ENCODE peak calls at places on chromosomes 2 and 18, in seven cellular contexts. Y is neural progenitor cell, R is GM23338, C is PC-3, Q is hepatocyte, H is HCT116, B is MM.1S. N is an unnamed sample.

GRCh38 chr2:128664499-128664971 is 345.9 kb upstream of the HS6ST1 start:
- DNase-seq in Y (peak), R (peak), C (no peak), Q (no peak), H (no peak), B (no peak), N (no peak)

GRCh38 chr2:9967053-9967775 is 15.7 kb downstream of the GRHL1 start:
- DNase-seq in Y (no peak), R (no peak), C (peak), Q (no peak), H (no peak), B (peak), N (peak)

GRCh38 chr2:118723394-118723793 is 124.1 kb downstream of the EN1 start:
- DNase-seq in Y (no peak), R (no peak), C (peak), Q (no peak), H (no peak), B (no peak), N (peak)

GRCh38 chr2:120771556-120772208 is 36.0 kb downstream of the GLI2 start:
- DNase-seq in Y (no peak), R (no peak), C (peak), Q (peak), H (no peak), B (no peak), N (peak)

GRCh38 chr2:27772804-27773203 is 1.3 kb downstream of the MRPL33 start:
- DNase-seq in Y (no peak), R (no peak), C (no peak), Q (no peak), H (no peak), B (no peak), N (peak)

GRCh38 chr2:121197369-121198091 is 87.5 kb downstream of the TFCP2L1 start:
- DNase-seq in Y (no peak), R (no peak), C (peak), Q (peak), H (no peak), B (no peak), N (peak)

GRCh38 chr2:68669651-68670050 is 26.3 kb downstream of the PROKR1 start:
- DNase-seq in Y (no peak), R (no peak), C (no peak), Q (no peak), H (no peak), B (no peak), N (no peak)

GRCh38 chr2:36562973-36563532 is 34.9 kb downstream of the FEZ2 start:
- DNase-seq in Y (no peak), R (no peak), C (peak), Q (no peak), H (no peak), B (peak), N (peak)

GRCh38 chr2:223563462-223563861 is 38.7 kb downstream of the SCG2 start:
- DNase-seq in Y (no peak), R (peak), C (peak), Q (peak), H (peak), B (no peak), N (peak)

GRCh38 chr2:67930156-67930555 is 132.6 kb downstream of the C1D start:
- DNase-seq in Y (peak), R (peak), C (no peak), Q (no peak), H (no peak), B (no peak), N (no peak)

GRCh38 chr18:3044931-3045698 is 32.2 kb upstream of the LPIN2 start:
- DNase-seq in Y (no peak), R (no peak), C (peak), Q (peak), H (no peak), B (no peak), N (no peak)

GRCh38 chr2:223508372-223508771 is 93.8 kb downstream of the SCG2 start:
- DNase-seq in Y (no peak), R (no peak), C (no peak), Q (no peak), H (no peak), B (no peak), N (no peak)

GRCh38 chr2:127012868-127013267 is 94.1 kb downstream of the BIN1 start:
- DNase-seq in Y (no peak), R (no peak), C (no peak), Q (no peak), H (no peak), B (no peak), N (peak)

GRCh38 chr2:191030521-191031154 is 16.7 kb upstream of the STAT1 start:
- DNase-seq in Y (peak), R (peak), C (peak), Q (peak), H (no peak), B (peak), N (peak)

GRCh38 chr2:119011910-119012209 is 69.9 kb downstream of the MARCO start:
- DNase-seq in Y (no peak), R (no peak), C (no peak), Q (no peak), H (no peak), B (no peak), N (no peak)

GRCh38 chr18:68564961-68565360 is 149.9 kb downstream of the TMX3 start:
- DNase-seq in Y (no peak), R (peak), C (no peak), Q (no peak), H (no peak), B (no peak), N (peak)

GRCh38 chr2:128533101-128533500 is 214.4 kb upstream of the HS6ST1 start:
- DNase-seq in Y (no peak), R (no peak), C (no peak), Q (no peak), H (no peak), B (no peak), N (no peak)

GRCh38 chr2:112646102-112646719 is 472 bp downstream of the SLC20A1 start:
- DNase-seq in Y (peak), R (peak), C (no peak), Q (no peak), H (no peak), B (peak), N (peak)

GRCh38 chr18:9101730-9102390 is 639 bp upstream of the NDUFV2 start:
- DNase-seq in Y (no peak), R (no peak), C (peak), Q (peak), H (peak), B (peak), N (peak)

GRCh38 chr2:217837001-217837491 is 165.7 kb downstream of the TNS1 start:
- DNase-seq in Y (peak), R (peak), C (peak), Q (peak), H (peak), B (no peak), N (peak)

GRCh38 chr2:181581534-181581933 is 75.4 kb downstream of the CERKL start:
- DNase-seq in Y (peak), R (peak), C (peak), Q (no peak), H (no peak), B (no peak), N (no peak)

GRCh38 chr2:86790134-86790827 is 432 bp downstream of the CD8A start:
- DNase-seq in Y (peak), R (peak), C (no peak), Q (peak), H (no peak), B (no peak), N (peak)
- TF ChIP-seq EZH2 in Y (peak), R (peak), C (peak), Q (peak), H (no peak), B (no peak), N (peak)

GRCh38 chr18:51361130-51361860 is 163.8 kb upstream of the MEX3C start:
- DNase-seq in Y (no peak), R (no peak), C (peak), Q (peak), H (no peak), B (peak), N (no peak)
- TF ChIP-seq EZH2phosphoT487 in Y (no peak), R (no peak), C (no peak), Q (no peak), H (no peak), B (no peak), N (no peak)

DNA sequence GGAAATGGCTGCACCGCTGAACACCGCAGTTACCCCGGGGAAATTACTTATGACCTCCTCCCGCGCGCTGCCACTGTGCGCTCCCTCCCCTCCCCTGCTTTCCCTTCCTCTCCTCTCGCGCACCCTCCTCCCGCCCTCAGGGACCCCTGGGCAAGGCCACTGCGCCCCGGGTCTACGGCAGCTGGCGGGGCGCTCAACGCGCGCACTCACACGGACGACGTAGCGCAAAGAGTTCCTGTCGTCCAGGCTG is 7.9 kb downstream of the ALPP start:
- DNase-seq in Y (peak), R (peak), C (no peak), Q (no peak), H (no peak), B (no peak), N (no peak)
- TF ChIP-seq EZH2 in Y (no peak), R (no peak), C (no peak), Q (peak), H (no peak), B (no peak), N (no peak)

GRCh38 chr2:54085069-54085468 is 30.3 kb upstream of the ACYP2 start:
- DNase-seq in Y (no peak), R (no peak), C (peak), Q (no peak), H (no peak), B (no peak), N (no peak)

GRCh38 chr2:54090521-54091117 is 24.8 kb upstream of the ACYP2 start:
- DNase-seq in Y (no peak), R (no peak), C (no peak), Q (no peak), H (no peak), B (no peak), N (no peak)

GRCh38 chr2:54086157-54086556 is 29.3 kb upstream of the ACYP2 start:
- DNase-seq in Y (no peak), R (no peak), C (no peak), Q (no peak), H (no peak), B (no peak), N (no peak)

GRCh38 chr2:54088191-54088634 is 27.2 kb upstream of the ACYP2 start:
- DNase-seq in Y (peak), R (no peak), C (no peak), Q (peak), H (no peak), B (no peak), N (peak)

DNA sequence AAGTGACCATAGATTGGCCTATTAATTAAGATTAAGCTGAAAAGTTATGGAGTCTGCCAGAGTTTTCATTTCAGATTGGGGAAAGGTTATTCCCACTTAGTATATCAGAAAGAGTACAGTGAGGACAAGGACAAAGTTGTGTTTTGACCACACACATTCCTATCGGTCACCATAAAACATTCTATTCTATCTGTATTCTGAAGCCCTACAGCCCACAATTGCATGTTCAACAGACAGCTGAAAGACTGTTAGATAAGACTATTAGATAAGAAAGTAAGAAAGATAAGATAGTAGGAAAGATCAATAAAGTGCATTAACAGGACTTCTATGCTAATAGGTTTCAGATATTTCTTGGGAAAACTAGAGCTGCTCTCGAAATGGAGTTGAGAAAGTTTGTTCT is 26.7 kb upstream of the ACYP2 start:
- DNase-seq in Y (no peak), R (no peak), C (no peak), Q (no peak), H (no peak), B (no peak), N (no peak)
- TF ChIP-seq EZH2phosphoT487 in Y (no peak), R (no peak), C (no peak), Q (no peak), H (no peak), B (no peak), N (no peak)

DNA sequence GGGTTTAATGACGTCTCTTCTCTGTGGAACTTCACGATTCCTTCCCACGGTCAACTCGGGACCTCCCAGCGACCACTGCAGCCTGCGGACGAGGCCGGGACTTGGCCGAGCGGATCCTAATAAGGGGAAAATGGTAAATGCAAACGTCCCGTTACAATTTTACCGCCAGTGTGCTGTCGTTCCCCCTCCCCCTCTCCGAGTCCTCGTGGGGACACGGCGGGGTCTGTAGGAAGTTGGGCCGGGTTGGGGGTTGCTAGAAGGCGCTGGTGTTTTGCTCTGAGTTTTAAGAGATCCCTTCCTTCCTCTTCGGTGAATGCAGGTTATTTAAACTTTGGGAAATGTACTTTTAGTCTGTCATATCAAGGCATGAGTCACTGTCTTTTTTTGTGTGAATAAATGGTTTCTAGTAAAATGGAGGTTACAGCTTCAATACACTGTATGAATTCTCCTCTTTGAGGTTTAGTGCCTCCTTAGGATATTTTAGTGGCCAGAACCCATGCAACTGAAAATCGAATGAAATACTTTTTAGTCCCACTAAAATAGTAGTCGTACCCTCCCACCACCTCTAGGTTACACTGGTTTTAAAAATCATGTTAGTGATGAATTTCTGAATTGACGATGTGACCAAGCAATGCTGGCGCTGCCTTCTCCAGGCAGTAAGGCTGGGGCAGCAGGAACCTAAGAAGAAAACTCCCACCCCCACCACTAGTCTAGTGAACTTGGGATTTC is 2.3 kb downstream of the HOXD11 start:
- DNase-seq in Y (no peak), R (no peak), C (no peak), Q (no peak), H (no peak), B (no peak), N (peak)
- TF ChIP-seq EZH2 in Y (peak), R (peak), C (no peak), Q (peak), H (no peak), B (no peak), N (no peak)